ENCODE peak calls at places on chromosomes 2 and 18, in ten cellular contexts. B is right atrium auricular region; L is anterior cingulate cortex; Q is ELR; T is immature natural killer cell; I is iris pigment epithelial cell; O is activated naive CD4-positive, alpha-beta T cell treated with anti-CD3 and anti-CD28 coated beads, Interleukin-2, amount 10 ng/mL, durations not matched to agents 7 days and 5 days; X is activated CD8-positive, alpha-beta memory T cell treated with anti-CD3 and anti-CD28 coated beads for 1 hour; V is activated CD4-positive, alpha-beta T cell treated with anti-CD3 and anti-CD28 coated beads for 24 hours; H is upper lobe of right lung. P is an unnamed sample.

GRCh38 chr2:38866773-38867443 is 8.8 kb downstream of the DHX57 start:
- DNase-seq in B (no peak), L (no peak), Q (peak; percentile 67), T (no peak), I (peak; percentile 37), O (no peak), X (no peak), V (no peak), H (no peak), P (no peak)

GRCh38 chr18:76380127-76380729 is 114.8 kb downstream of the ZNF516 start:
- DNase-seq in B (no peak), L (no peak), Q (no peak), T (no peak), I (no peak), O (no peak), X (no peak), V (no peak), H (no peak), P (no peak)

GRCh38 chr2:229044581-229044980 is 226.5 kb downstream of the PID1 start:
- DNase-seq in B (no peak), L (no peak), Q (peak; percentile 68), T (no peak), I (peak; percentile 53), O (no peak), X (no peak), V (no peak), H (no peak), P (no peak)

GRCh38 chr2:121144111-121144510 is 140.9 kb downstream of the TFCP2L1 start:
- DNase-seq in B (no peak), L (no peak), Q (no peak), T (no peak), I (no peak), O (no peak), X (no peak), V (no peak), H (no peak), P (no peak)

GRCh38 chr18:12741351-12741750 is 38.5 kb downstream of the PSMG2 start:
- DNase-seq in B (no peak), L (no peak), Q (peak; percentile 97), T (no peak), I (peak; percentile 83), O (no peak), X (no peak), V (no peak), H (no peak), P (no peak)

GRCh38 chr2:54454922-54455583 is 1.1 kb upstream of the SPTBN1 start:
- DNase-seq in B (peak; percentile 61), L (no peak), Q (no peak), T (no peak), I (no peak), O (no peak), X (no peak), V (no peak), H (peak; percentile 69), P (no peak)

GRCh38 chr2:95004702-95005101 is 20.8 kb upstream of the MAL start:
- DNase-seq in B (no peak), L (no peak), Q (no peak), T (no peak), I (no peak), O (no peak), X (no peak), V (no peak), H (peak; percentile 34), P (no peak)

GRCh38 chr2:145095641-145096435 is 575.9 kb upstream of the ZEB2 start:
- DNase-seq in B (no peak), L (no peak), Q (peak; percentile 86), T (no peak), I (peak; percentile 75), O (no peak), X (no peak), V (no peak), H (no peak), P (peak; percentile 58)

GRCh38 chr2:31729442-31730092 is 148.8 kb upstream of the SRD5A2 start:
- DNase-seq in B (no peak), L (no peak), Q (peak; percentile 54), T (no peak), I (peak; percentile 38), O (no peak), X (no peak), V (no peak), H (no peak), P (peak; percentile 11)

GRCh38 chr18:74715306-74715705 is 117.6 kb downstream of the ZNF407 start:
- DNase-seq in B (no peak), L (no peak), Q (no peak), T (no peak), I (no peak), O (no peak), X (no peak), V (no peak), H (no peak), P (no peak)

GRCh38 chr2:118146315-118147283 is 58.3 kb downstream of the INSIG2 start:
- DNase-seq in B (no peak), L (no peak), Q (no peak), T (no peak), I (no peak), O (no peak), X (no peak), V (no peak), H (no peak), P (no peak)

GRCh38 chr2:66845307-66845706 is 410.4 kb downstream of the MEIS1 start:
- DNase-seq in B (no peak), L (no peak), Q (peak; percentile 43), T (no peak), I (peak; percentile 45), O (no peak), X (no peak), V (no peak), H (no peak), P (no peak)

GRCh38 chr2:28750316-28751101 is 1.1 kb upstream of the PPP1CB start:
- DNase-seq in B (no peak), L (no peak), Q (peak; percentile 33), T (no peak), I (peak; percentile 60), O (peak; percentile 43), X (peak; percentile 0), V (no peak), H (no peak), P (no peak)

GRCh38 chr2:196409376-196409775 is 230.1 kb upstream of the CCDC150 start:
- DNase-seq in B (no peak), L (no peak), Q (no peak), T (no peak), I (no peak), O (no peak), X (no peak), V (no peak), H (no peak), P (no peak)

GRCh38 chr2:240956161-240956934 is 42.1 kb upstream of the SNED1 start:
- DNase-seq in B (peak; percentile 56), L (no peak), Q (no peak), T (no peak), I (no peak), O (no peak), X (no peak), V (no peak), H (no peak), P (no peak)

GRCh38 chr18:61753373-61753772 is 139.4 kb downstream of the RNF152 start:
- DNase-seq in B (no peak), L (no peak), Q (no peak), T (no peak), I (no peak), O (no peak), X (no peak), V (no peak), H (no peak), P (no peak)

GRCh38 chr2:218691234-218691633 is 19.3 kb downstream of the STK36 start:
- DNase-seq in B (no peak), L (no peak), Q (peak; percentile 29), T (no peak), I (peak; percentile 21), O (no peak), X (no peak), V (no peak), H (no peak), P (peak; percentile 42)

GRCh38 chr2:162300271-162300670 is 18.2 kb downstream of the IFIH1 start:
- DNase-seq in B (no peak), L (no peak), Q (no peak), T (no peak), I (peak; percentile 76), O (no peak), X (no peak), V (no peak), H (no peak), P (no peak)

GRCh38 chr2:144718376-144718775 is 198.5 kb upstream of the ZEB2 start:
- DNase-seq in B (no peak), L (no peak), Q (no peak), T (no peak), I (no peak), O (no peak), X (no peak), V (no peak), H (no peak), P (no peak)

GRCh38 chr2:189654641-189655040 is 6.6 kb upstream of the ASNSD1 start:
- DNase-seq in B (no peak), L (no peak), Q (no peak), T (no peak), I (peak; percentile 81), O (no peak), X (no peak), V (no peak), H (no peak), P (no peak)